ENCODE peak calls at places on chromosomes 1 and 21, in four cellular contexts. U, P, W and G are unnamed samples.

GRCh38 chr1:151542710-151543129 is 2.6 kb downstream of the TUFT1 start:
- DNase-seq in U (peak; percentile 78), P (peak; percentile 94), W (peak; percentile 40), G (no peak)

GRCh38 chr1:87176514-87176913 is 152.2 kb upstream of the LMO4 start:
- DNase-seq in P (no peak), W (no peak), U (no peak), G (no peak)

GRCh38 chr1:163561570-163562295 is 240.0 kb downstream of the NUF2 start:
- DNase-seq in U (peak; percentile 45), P (no peak), W (peak; percentile 97), G (peak; percentile 85)

GRCh38 chr21:40768056-40768455 is 78.9 kb downstream of the DSCAM start:
- DNase-seq in W (no peak), P (no peak), U (no peak), G (no peak)

GRCh38 chr1:86423473-86423872 is 498 bp upstream of the CLCA2 start:
- DNase-seq in P (no peak), U (no peak), W (no peak), G (no peak)

GRCh38 chr1:243758647-243759046 is 91.4 kb downstream of the AKT3 start:
- DNase-seq in P (no peak), U (no peak), W (peak; percentile 49), G (no peak)

GRCh38 chr1:12075195-12076114 is 12.4 kb downstream of the TNFRSF8 start:
- DNase-seq in P (peak; percentile 95), W (peak; percentile 39), U (peak; percentile 64), G (no peak)

GRCh38 chr1:17274186-17275170 is 25.6 kb downstream of the PADI3 start:
- DNase-seq in W (peak; percentile 86), P (no peak), U (peak; percentile 58), G (peak; percentile 32)

GRCh38 chr1:187070076-187070475 is 241.3 kb downstream of the PLA2G4A start:
- DNase-seq in W (peak; percentile 16), P (peak; percentile 9), U (peak; percentile 54), G (no peak)

GRCh38 chr1:101697057-101697456 is 299.7 kb downstream of the OLFM3 start:
- DNase-seq in P (no peak), U (peak; percentile 0), W (no peak), G (no peak)

GRCh38 chr1:94936861-94937620 is 10.1 kb upstream of the CNN3 start:
- DNase-seq in U (peak; percentile 29), W (peak; percentile 77), P (peak; percentile 52), G (no peak)

GRCh38 chr1:183711691-183712401 is 58.7 kb upstream of the APOBEC4 start:
- DNase-seq in P (peak; percentile 73), U (peak; percentile 79), W (peak; percentile 67), G (no peak)

GRCh38 chr21:38937844-38938243 is 132.1 kb downstream of the ETS2 start:
- DNase-seq in P (no peak), U (no peak), W (no peak), G (no peak)

GRCh38 chr1:11158720-11159321 is 30.3 kb upstream of the ANGPTL7 start:
- DNase-seq in P (peak; percentile 95), U (peak; percentile 95), W (no peak), G (no peak)

GRCh38 chr1:38690790-38691189 is 168.8 kb downstream of the RRAGC start:
- DNase-seq in U (peak; percentile 8), W (no peak), P (no peak), G (no peak)

GRCh38 chr21:31278511-31279155 is 65.4 kb downstream of the TIAM1 start:
- DNase-seq in P (peak; percentile 52), W (no peak), U (no peak), G (no peak)

GRCh38 chr1:15076807-15077206 is 76.7 kb upstream of the TMEM51 start:
- DNase-seq in W (no peak), P (no peak), U (no peak), G (no peak)

GRCh38 chr1:17112496-17113236 is 6.6 kb downstream of the PADI2 start:
- DNase-seq in U (no peak), W (no peak), P (no peak), G (no peak)

GRCh38 chr1:113770031-113770430 is 10.7 kb upstream of the PHTF1 start:
- DNase-seq in P (no peak), W (no peak), U (no peak), G (no peak)

GRCh38 chr1:87108228-87108627 is 193.8 kb downstream of the HS2ST1 start:
- DNase-seq in W (no peak), P (no peak), U (no peak), G (no peak)

GRCh38 chr1:59079434-59080135 is 217.3 kb upstream of the FGGY start:
- DNase-seq in U (peak; percentile 53), P (peak; percentile 59), W (no peak), G (no peak)

GRCh38 chr1:110011527-110012041 is 22.8 kb upstream of the STRIP1 start:
- DNase-seq in W (peak; percentile 80), U (peak; percentile 71), P (no peak), G (peak; percentile 40)

GRCh38 chr1:186950547-186950946 is 121.8 kb downstream of the PLA2G4A start:
- DNase-seq in W (no peak), U (peak; percentile 54), P (peak; percentile 50), G (no peak)

GRCh38 chr21:40047993-40048730 is 180.9 kb downstream of the PCP4 start:
- DNase-seq in P (peak; percentile 18), U (no peak), W (peak; percentile 15), G (no peak)

GRCh38 chr1:160638540-160638857 is 8.3 kb downstream of the SLAMF1 start:
- DNase-seq in P (no peak), W (no peak), U (no peak), G (no peak)

GRCh38 chr1:12556368-12556930 is 61.6 kb downstream of the DHRS3 start:
- DNase-seq in W (peak; percentile 81), P (peak; percentile 95), U (peak; percentile 84), G (peak; percentile 20)

GRCh38 chr1:4654764-4655673 is 610 bp downstream of the AJAP1 start:
- DNase-seq in W (no peak), P (no peak), U (peak; percentile 20), G (no peak)

GRCh38 chr1:154328318-154329151 is 3.2 kb downstream of the ATP8B2 start:
- DNase-seq in P (peak; percentile 46), W (peak; percentile 74), U (peak; percentile 92), G (no peak)

GRCh38 chr1:56563568-56563967 is 15.8 kb downstream of the PLPP3 start:
- DNase-seq in P (no peak), W (no peak), U (no peak), G (no peak)
- H3K4me3 ChIP-seq in P (no peak overlapping the region), W (no peak overlapping the region), U (no peak overlapping the region), G (no peak overlapping the region)

DNA sequence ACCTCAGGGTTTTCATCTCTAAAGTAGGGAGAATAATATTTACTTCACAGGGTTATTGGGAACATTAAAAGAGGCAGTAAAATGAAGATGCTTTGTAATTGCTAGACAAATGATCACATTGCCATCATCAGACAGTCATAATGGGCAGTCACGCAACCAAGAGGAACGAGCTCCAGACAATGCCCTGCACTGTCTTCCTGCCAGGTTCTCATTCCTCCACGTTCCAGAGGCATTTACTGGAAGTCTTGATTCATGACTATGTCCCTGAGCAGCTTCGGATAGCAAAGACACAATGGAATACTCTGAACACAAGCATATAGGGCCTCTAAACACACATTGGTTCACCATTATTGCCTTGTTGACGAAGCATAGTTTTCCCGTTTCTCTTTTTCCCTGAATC is 389.7 kb downstream of the NTNG1 start:
- DNase-seq in P (peak; percentile 57), W (no peak), U (peak; percentile 86), G (no peak)
- H3K9ac ChIP-seq in P (no peak overlapping the region), W (no peak overlapping the region), U (peak overlapping the region; percentile 12), G (no peak overlapping the region)

DNA sequence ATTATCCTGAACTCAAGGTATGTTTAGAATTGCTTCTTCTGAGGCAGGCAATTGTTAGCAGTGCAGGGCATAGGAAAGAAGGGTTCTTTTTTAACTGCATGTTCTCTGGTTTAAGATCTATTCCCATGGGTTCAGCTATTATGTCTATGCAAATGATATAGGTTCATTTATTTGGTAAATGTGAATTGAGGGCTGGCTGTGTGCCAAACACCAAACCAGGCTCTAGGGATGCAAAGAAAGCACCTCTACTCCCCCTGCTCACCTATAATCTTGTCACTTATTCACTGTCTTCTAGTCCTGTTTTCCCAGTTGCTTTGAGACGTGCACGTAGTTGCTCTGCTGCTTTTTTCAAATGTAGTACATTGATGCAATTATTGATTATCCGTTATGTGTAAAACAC is 691 bp upstream of the KIFAP3 start:
- DNase-seq in W (no peak), P (no peak), U (no peak), G (no peak)
- H3K4me3 ChIP-seq in W (no peak overlapping the region), P (peak overlapping the region; percentile 95), U (peak overlapping the region; percentile 97), G (peak overlapping the region; percentile 79)

GRCh38 chr1:232589809-232590741 is 39.9 kb downstream of the SIPA1L2 start:
- DNase-seq in W (no peak), P (no peak), U (peak; percentile 38), G (no peak)

GRCh38 chr1:232587141-232588008 is 42.6 kb downstream of the SIPA1L2 start:
- DNase-seq in P (no peak), U (no peak), W (no peak), G (no peak)

GRCh38 chr1:232590742-232591082 is 39.2 kb downstream of the SIPA1L2 start:
- DNase-seq in U (no peak), W (no peak), P (no peak), G (no peak)

GRCh38 chr1:232591344-232591743 is 38.6 kb downstream of the SIPA1L2 start:
- DNase-seq in P (no peak), U (no peak), W (no peak), G (no peak)

DNA sequence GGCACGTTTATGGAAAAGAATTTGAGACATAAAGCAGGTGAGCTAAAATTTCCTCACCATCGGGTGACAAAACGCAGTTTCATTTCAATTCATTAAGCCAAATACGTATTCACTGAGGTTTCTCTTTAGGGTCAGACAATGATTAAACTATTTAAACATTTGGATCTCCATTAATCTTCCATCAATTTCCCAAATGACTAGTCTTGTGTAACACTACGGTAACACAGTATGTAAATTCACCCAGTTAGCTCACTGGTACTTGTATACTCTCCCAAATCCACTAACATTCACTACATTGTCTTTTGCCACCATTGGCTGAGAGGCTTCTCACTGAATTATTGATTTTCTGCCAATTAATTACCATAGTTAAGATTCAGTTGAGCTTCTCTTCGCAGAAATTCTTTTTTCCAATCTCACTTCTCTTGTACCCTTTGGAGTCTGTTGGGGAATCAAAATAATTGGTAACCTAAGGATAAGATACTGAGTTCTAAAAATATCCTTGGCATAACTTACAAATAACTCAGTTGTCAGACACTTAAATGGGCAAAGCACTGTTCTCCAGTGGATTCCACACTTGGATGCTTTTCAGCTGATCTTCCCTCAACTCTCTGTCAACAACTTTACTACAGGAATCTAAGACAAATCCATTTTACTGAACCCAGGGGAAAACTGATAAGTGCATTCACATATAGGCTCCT is 40.7 kb downstream of the SIPA1L2 start:
- DNase-seq in U (no peak), P (no peak), W (no peak), G (no peak)
- H3K9ac ChIP-seq in U (no peak overlapping the region), P (no peak overlapping the region), W (no peak overlapping the region), G (no peak overlapping the region)

GRCh38 chr1:222624214-222624613 is 6.3 kb downstream of the MIA3 start:
- DNase-seq in P (no peak), W (no peak), U (no peak), G (no peak)
- H3K4me3 ChIP-seq in P (no peak overlapping the region), W (no peak overlapping the region), U (no peak overlapping the region), G (no peak overlapping the region)

GRCh38 chr1:170910273-170910672 is 25.1 kb upstream of the MROH9 start:
- DNase-seq in U (peak; percentile 86), W (no peak), P (peak; percentile 24), G (no peak)
- H3K9ac ChIP-seq in U (no peak overlapping the region), W (no peak overlapping the region), P (no peak overlapping the region), G (no peak overlapping the region)